ENCODE peak calls at places on chromosomes 3 and 15, in four cellular contexts. One of them, this sample, is unnamed.

GRCh38 chr3:178454714-178455113 is 81.5 kb upstream of the KCNMB2 start:
- DNase-seq in stomach: no peak
- DNase-seq in SK-N-SH: no peak
- DNase-seq in esophagus muscularis mucosa: no peak
- DNase-seq in this sample: peak; percentile 9

GRCh38 chr15:63019539-63020109 is 22.9 kb upstream of the TPM1 start:
- DNase-seq in stomach: peak; percentile 69
- DNase-seq in SK-N-SH: no peak
- DNase-seq in esophagus muscularis mucosa: no peak
- DNase-seq in this sample: no peak

GRCh38 chr3:132311860-132312259 is 5.3 kb upstream of the ACP3 start:
- DNase-seq in stomach: no peak
- DNase-seq in esophagus muscularis mucosa: no peak
- DNase-seq in SK-N-SH: no peak
- DNase-seq in this sample: no peak

GRCh38 chr3:141487419-141488345 is 855 bp downstream of the RASA2 start:
- DNase-seq in stomach: peak; percentile 87
- DNase-seq in esophagus muscularis mucosa: no peak
- DNase-seq in SK-N-SH: peak; percentile 85
- DNase-seq in this sample: peak; percentile 92

GRCh38 chr15:81492303-81492702 is 118.3 kb upstream of the TMC3 start:
- DNase-seq in esophagus muscularis mucosa: no peak
- DNase-seq in SK-N-SH: no peak
- DNase-seq in stomach: no peak
- DNase-seq in this sample: no peak

GRCh38 chr15:88487796-88488523 is 20.5 kb downstream of the MRPS11 start:
- DNase-seq in esophagus muscularis mucosa: no peak
- DNase-seq in SK-N-SH: no peak
- DNase-seq in stomach: no peak
- DNase-seq in this sample: no peak

GRCh38 chr3:124780767-124781485 is 50.7 kb downstream of the UMPS start:
- DNase-seq in esophagus muscularis mucosa: peak; percentile 93
- DNase-seq in SK-N-SH: peak; percentile 41
- DNase-seq in stomach: no peak
- DNase-seq in this sample: peak; percentile 50

GRCh38 chr3:105062853-105063252 is 303.9 kb upstream of the ALCAM start:
- DNase-seq in esophagus muscularis mucosa: no peak
- DNase-seq in stomach: no peak
- DNase-seq in SK-N-SH: no peak
- DNase-seq in this sample: no peak

GRCh38 chr3:39982665-39983357 is 173.4 kb downstream of the MYRIP start:
- DNase-seq in esophagus muscularis mucosa: peak; percentile 42
- DNase-seq in stomach: peak; percentile 59
- DNase-seq in SK-N-SH: no peak
- DNase-seq in this sample: no peak

DNA sequence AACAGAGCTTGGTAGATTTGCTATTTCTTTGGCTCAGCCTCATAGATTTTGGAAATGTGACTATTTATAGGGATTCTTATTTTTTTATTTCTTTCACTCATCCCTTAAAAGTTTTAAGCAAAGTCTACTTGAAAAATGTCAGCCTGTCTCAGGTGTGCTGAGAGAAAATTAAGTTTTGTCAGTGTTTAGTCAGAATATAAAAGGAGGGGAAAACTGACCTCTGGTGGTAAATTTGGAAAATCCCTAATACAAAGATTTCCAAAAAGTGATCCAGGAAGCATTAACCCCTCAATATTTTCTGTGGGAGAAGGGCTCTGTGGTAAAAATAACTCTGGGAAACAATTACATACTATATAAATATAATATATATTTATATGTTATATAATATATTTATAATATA is 41.0 kb upstream of the FRMD4B start:
- DNase-seq in esophagus muscularis mucosa: no peak
- DNase-seq in SK-N-SH: no peak
- DNase-seq in stomach: no peak
- DNase-seq in this sample: no peak
- TF ChIP-seq EP300 in esophagus muscularis mucosa: no peak
- TF ChIP-seq EP300 in SK-N-SH: no peak
- TF ChIP-seq EP300 in stomach: no peak
- TF ChIP-seq EP300 in this sample: no peak

DNA sequence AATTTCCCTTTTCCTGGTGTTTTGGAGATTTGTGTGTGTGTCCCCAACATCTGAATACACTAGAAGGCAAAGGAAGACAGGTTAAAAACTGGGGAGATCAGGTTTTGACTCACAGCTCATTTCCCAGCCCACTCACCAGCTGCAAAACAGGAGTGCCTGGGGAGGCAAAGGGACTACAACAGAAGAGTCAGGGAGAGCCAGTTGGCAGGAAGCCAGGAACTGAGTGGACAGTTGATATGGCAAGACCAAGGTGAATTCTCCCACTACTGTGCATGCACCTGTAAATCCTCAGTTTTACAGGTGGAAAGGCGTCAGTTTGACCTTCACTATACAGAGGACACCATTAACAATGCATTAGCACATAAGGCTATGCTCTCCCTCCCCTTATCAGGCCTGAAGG is 901.5 kb upstream of the SEMA6D start:
- DNase-seq in stomach: peak; percentile 26
- DNase-seq in esophagus muscularis mucosa: no peak
- DNase-seq in SK-N-SH: peak; percentile 16
- DNase-seq in this sample: peak; percentile 7
- H3K9me3 ChIP-seq in stomach: no peaks in the 10 kb centered on the region
- H3K9me3 ChIP-seq in esophagus muscularis mucosa: no peaks in the 10 kb centered on the region
- H3K9me3 ChIP-seq in SK-N-SH: no peaks in the 10 kb centered on the region
- H3K9me3 ChIP-seq in this sample: no peaks in the 10 kb centered on the region

DNA sequence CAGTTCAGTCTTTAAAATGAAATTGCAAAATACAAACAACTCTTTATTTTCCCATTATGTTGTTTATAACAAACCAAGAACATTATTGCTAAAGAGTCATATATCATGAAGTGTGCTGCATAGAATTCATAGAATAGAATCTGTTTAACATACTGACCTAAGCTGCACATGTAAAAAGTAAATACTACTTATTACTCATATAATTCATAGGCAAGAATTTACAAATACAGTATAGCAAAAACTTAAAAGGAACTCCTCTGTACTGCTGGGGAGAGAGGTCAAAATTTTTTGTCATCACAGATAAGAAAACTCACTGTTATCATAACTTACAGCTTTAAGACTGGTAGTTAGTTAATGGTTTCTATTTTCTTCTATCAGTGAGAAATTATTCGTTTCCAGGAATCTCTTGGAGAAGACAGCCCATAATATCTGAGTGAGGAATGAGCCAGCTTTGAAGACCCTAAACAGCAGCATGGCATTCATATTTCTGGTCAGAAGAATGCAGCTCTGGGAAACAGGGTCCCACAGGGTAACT is 32.1 kb downstream of the FILIP1L start:
- DNase-seq in SK-N-SH: no peak
- DNase-seq in esophagus muscularis mucosa: no peak
- DNase-seq in stomach: no peak
- DNase-seq in this sample: no peak
- TF ChIP-seq POLR2AphosphoS5 in SK-N-SH: no peak
- TF ChIP-seq POLR2AphosphoS5 in esophagus muscularis mucosa: no peak
- TF ChIP-seq POLR2AphosphoS5 in stomach: no peak
- TF ChIP-seq POLR2AphosphoS5 in this sample: no peak

GRCh38 chr3:42175841-42176240 is 84.7 kb downstream of the TRAK1 start:
- DNase-seq in SK-N-SH: no peak
- DNase-seq in stomach: no peak
- DNase-seq in esophagus muscularis mucosa: no peak
- DNase-seq in this sample: no peak
- TF ChIP-seq EP300 in SK-N-SH: no peak
- TF ChIP-seq EP300 in stomach: no peak
- TF ChIP-seq EP300 in esophagus muscularis mucosa: no peak
- TF ChIP-seq EP300 in this sample: no peak

GRCh38 chr15:47273817-47274216 is 443.5 kb upstream of the SEMA6D start:
- DNase-seq in stomach: no peak
- DNase-seq in SK-N-SH: no peak
- DNase-seq in esophagus muscularis mucosa: no peak
- DNase-seq in this sample: no peak
- H3K9me3 ChIP-seq in stomach: peaks cover 8% of the 10 kb centered on the region
- H3K9me3 ChIP-seq in SK-N-SH: no peaks in the 10 kb centered on the region
- H3K9me3 ChIP-seq in esophagus muscularis mucosa: peaks cover 16% of the 10 kb centered on the region
- H3K9me3 ChIP-seq in this sample: no peaks in the 10 kb centered on the region

GRCh38 chr3:45985532-45986302 is 9.9 kb downstream of the FYCO1 start:
- DNase-seq in esophagus muscularis mucosa: no peak
- DNase-seq in SK-N-SH: no peak
- DNase-seq in stomach: no peak
- DNase-seq in this sample: no peak
- TF ChIP-seq POLR2AphosphoS5 in esophagus muscularis mucosa: no peak
- TF ChIP-seq POLR2AphosphoS5 in SK-N-SH: no peak
- TF ChIP-seq POLR2AphosphoS5 in stomach: no peak
- TF ChIP-seq POLR2AphosphoS5 in this sample: no peak

DNA sequence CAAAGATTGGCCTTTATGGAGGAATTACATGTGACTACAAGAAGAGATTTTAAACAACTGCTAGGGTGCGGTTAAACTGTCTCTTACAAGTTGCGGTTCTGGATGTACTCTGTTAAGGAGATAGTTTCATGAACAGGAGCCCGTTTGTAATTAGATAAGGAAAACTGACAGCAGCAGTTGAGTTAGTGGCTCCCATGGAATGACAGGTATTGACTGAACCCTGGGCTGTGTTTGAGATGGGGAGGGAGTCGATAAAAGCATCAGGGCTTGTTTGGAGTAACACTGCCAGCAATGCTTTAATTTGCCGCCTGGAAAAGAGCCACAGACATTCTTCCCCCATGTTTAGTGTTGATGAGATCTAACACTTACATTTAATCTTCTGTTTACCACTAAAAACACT is 139.9 kb downstream of the ROBO2 start:
- DNase-seq in esophagus muscularis mucosa: no peak
- DNase-seq in SK-N-SH: no peak
- DNase-seq in stomach: no peak
- DNase-seq in this sample: no peak
- TF ChIP-seq EP300 in esophagus muscularis mucosa: no peak
- TF ChIP-seq EP300 in SK-N-SH: no peak
- TF ChIP-seq EP300 in stomach: no peak
- TF ChIP-seq EP300 in this sample: no peak

GRCh38 chr15:44315164-44315563 is 26.6 kb downstream of the GOLM2 start:
- DNase-seq in stomach: no peak
- DNase-seq in esophagus muscularis mucosa: no peak
- DNase-seq in SK-N-SH: no peak
- DNase-seq in this sample: no peak

GRCh38 chr15:44317423-44317822 is 28.9 kb downstream of the GOLM2 start:
- DNase-seq in esophagus muscularis mucosa: no peak
- DNase-seq in SK-N-SH: no peak
- DNase-seq in stomach: no peak
- DNase-seq in this sample: no peak

GRCh38 chr15:44319385-44319784 is 30.9 kb downstream of the GOLM2 start:
- DNase-seq in esophagus muscularis mucosa: no peak
- DNase-seq in SK-N-SH: no peak
- DNase-seq in stomach: no peak
- DNase-seq in this sample: no peak

GRCh38 chr15:44314512-44314911 is 26.0 kb downstream of the GOLM2 start:
- DNase-seq in SK-N-SH: no peak
- DNase-seq in stomach: no peak
- DNase-seq in esophagus muscularis mucosa: no peak
- DNase-seq in this sample: no peak

DNA sequence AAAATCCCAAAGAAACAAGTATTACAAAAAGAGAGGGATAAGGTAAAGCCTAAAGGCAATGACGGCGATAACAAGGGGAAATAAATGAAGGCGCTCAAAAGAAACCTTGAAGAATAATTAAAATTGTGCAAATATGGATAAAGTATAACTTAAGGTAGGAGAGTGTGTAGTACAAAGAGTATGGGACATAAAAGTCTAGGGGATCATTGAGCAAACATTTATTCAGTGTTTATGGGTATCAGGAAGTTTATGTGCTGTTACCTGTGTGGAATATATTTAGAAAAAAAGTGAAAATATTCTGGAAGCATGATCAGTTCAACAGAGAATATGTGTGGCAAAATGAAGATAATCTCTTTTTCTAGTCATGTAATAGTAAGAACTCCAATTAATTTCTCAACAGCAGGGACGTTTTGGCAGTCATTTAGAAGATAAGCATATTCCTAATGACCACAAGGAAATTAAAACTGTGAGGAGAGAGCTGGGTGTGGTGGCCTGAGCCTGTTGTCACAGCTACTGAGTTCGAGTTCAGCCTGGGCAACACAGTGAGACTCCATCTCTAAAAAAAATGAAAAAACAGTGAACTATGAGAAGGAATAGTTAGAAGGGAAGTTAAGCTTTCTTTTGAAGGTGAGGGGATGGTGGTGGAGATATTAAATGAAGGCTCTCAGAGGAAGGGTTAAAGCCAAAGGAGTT is 27.4 kb downstream of the GOLM2 start:
- DNase-seq in stomach: no peak
- DNase-seq in SK-N-SH: no peak
- DNase-seq in esophagus muscularis mucosa: no peak
- DNase-seq in this sample: no peak
- H3K9me3 ChIP-seq in stomach: no peaks in the 10 kb centered on the region
- H3K9me3 ChIP-seq in SK-N-SH: no peaks in the 10 kb centered on the region
- H3K9me3 ChIP-seq in esophagus muscularis mucosa: no peaks in the 10 kb centered on the region
- H3K9me3 ChIP-seq in this sample: no peaks in the 10 kb centered on the region

GRCh38 chr3:183285828-183286457 is 32.9 kb downstream of the B3GNT5 start:
- DNase-seq in esophagus muscularis mucosa: peak; percentile 94
- DNase-seq in stomach: peak; percentile 87
- DNase-seq in SK-N-SH: peak; percentile 81
- DNase-seq in this sample: peak; percentile 91
- TF ChIP-seq POLR2AphosphoS5 in esophagus muscularis mucosa: peak; percentile 71
- TF ChIP-seq POLR2AphosphoS5 in stomach: peak; percentile 65
- TF ChIP-seq POLR2AphosphoS5 in SK-N-SH: peak; percentile 52
- TF ChIP-seq POLR2AphosphoS5 in this sample: peak; percentile 71

GRCh38 chr3:21795152-21795837 is 44.3 kb upstream of the ZNF385D start:
- DNase-seq in esophagus muscularis mucosa: no peak
- DNase-seq in SK-N-SH: peak; percentile 59
- DNase-seq in stomach: no peak
- DNase-seq in this sample: no peak

GRCh38 chr3:21786454-21786829 is 35.4 kb upstream of the ZNF385D start:
- DNase-seq in SK-N-SH: no peak
- DNase-seq in stomach: no peak
- DNase-seq in esophagus muscularis mucosa: no peak
- DNase-seq in this sample: no peak

GRCh38 chr3:21783834-21784233 is 32.8 kb upstream of the ZNF385D start:
- DNase-seq in SK-N-SH: no peak
- DNase-seq in stomach: no peak
- DNase-seq in esophagus muscularis mucosa: no peak
- DNase-seq in this sample: no peak

GRCh38 chr3:21785765-21786453 is 34.9 kb upstream of the ZNF385D start:
- DNase-seq in stomach: no peak
- DNase-seq in esophagus muscularis mucosa: no peak
- DNase-seq in SK-N-SH: no peak
- DNase-seq in this sample: no peak

GRCh38 chr3:21789730-21790129 is 38.7 kb upstream of the ZNF385D start:
- DNase-seq in esophagus muscularis mucosa: no peak
- DNase-seq in stomach: no peak
- DNase-seq in SK-N-SH: no peak
- DNase-seq in this sample: no peak
- TF ChIP-seq EP300 in esophagus muscularis mucosa: no peak
- TF ChIP-seq EP300 in stomach: no peak
- TF ChIP-seq EP300 in SK-N-SH: no peak
- TF ChIP-seq EP300 in this sample: no peak